ENCODE peak calls at places on chromosomes 11 and 22, in five cellular contexts. P is heart right ventricle; V is CD8-positive, alpha-beta T cell; D is IMR-90; Y is mesendoderm. E is an unnamed sample.

GRCh38 chr11:7513210-7514098 is at the start of gene PPFIBP2:
- DNase-seq in V (peak; percentile 78), D (peak; percentile 47), Y (peak; percentile 84), P (peak; percentile 88), E (peak; percentile 86)

GRCh38 chr11:47400813-47401279 is 7.5 kb upstream of the SLC39A13 start:
- DNase-seq in D (no peak), V (no peak), Y (peak; percentile 72), P (no peak), E (no peak)

GRCh38 chr11:85827768-85828639 is 17.1 kb upstream of the SYTL2 start:
- DNase-seq in V (no peak), P (no peak), Y (peak; percentile 75), D (peak; percentile 91), E (peak; percentile 62)

GRCh38 chr11:63770763-63771162 is 2.2 kb upstream of the ZFTA start:
- DNase-seq in P (no peak), Y (no peak), D (no peak), V (no peak), E (no peak)

GRCh38 chr22:27760474-27760873 is 41.1 kb downstream of the MN1 start:
- DNase-seq in V (no peak), P (no peak), D (no peak), Y (no peak), E (no peak)

GRCh38 chr11:62242021-62242420 is at the start of gene SCGB1D2:
- DNase-seq in V (no peak), D (no peak), Y (peak; percentile 78), P (peak; percentile 57), E (no peak)

GRCh38 chr22:49699928-49700498 is 127.7 kb downstream of the BRD1 start:
- DNase-seq in Y (no peak), V (no peak), P (no peak), D (no peak), E (no peak)

GRCh38 chr11:129435499-129436245 is 60.0 kb downstream of the BARX2 start:
- DNase-seq in D (no peak), V (no peak), P (no peak), Y (no peak), E (no peak)

GRCh38 chr11:101049123-101049522 is 80.5 kb downstream of the PGR start:
- DNase-seq in Y (peak; percentile 64), V (no peak), P (no peak), D (no peak), E (no peak)

GRCh38 chr11:19134004-19134403 is 17.0 kb downstream of the ZDHHC13 start:
- DNase-seq in Y (no peak), D (no peak), V (no peak), P (no peak), E (no peak)
- H3K27ac ChIP-seq in Y (no peak overlapping the region), D (no peak overlapping the region), V (no peak overlapping the region), P (no peak overlapping the region), E (no peak overlapping the region)

GRCh38 chr11:71250512-71251158 is 1.7 kb downstream of the SHANK2 start:
- DNase-seq in P (no peak), Y (no peak), D (no peak), V (no peak), E (no peak)
- H3K4me3 ChIP-seq in P (no peak overlapping the region), Y (no peak overlapping the region), D (peak overlapping the region; percentile 62), V (no peak overlapping the region), E (no peak overlapping the region)

GRCh38 chr11:111736621-111737055 is 29.6 kb downstream of the PPP2R1B start:
- DNase-seq in P (no peak), D (no peak), Y (no peak), V (no peak), E (no peak)
- H3K27ac ChIP-seq in P (peak overlapping the region; percentile 95), D (peak overlapping the region; percentile 96), Y (no peak overlapping the region), V (no peak overlapping the region), E (no peak overlapping the region)

GRCh38 chr11:124758355-124759267 is 3.5 kb downstream of the ESAM start:
- DNase-seq in V (peak; percentile 55), D (peak; percentile 44), Y (peak; percentile 93), P (peak; percentile 78), E (peak; percentile 68)
- H3K4me3 ChIP-seq in V (peak overlapping the region; percentile 16), D (peak overlapping the region; percentile 33), Y (no peak overlapping the region), P (peak overlapping the region; percentile 83), E (peak overlapping the region; percentile 8)

GRCh38 chr22:24938741-24939341 is 7.7 kb downstream of the LHFPL7 start:
- DNase-seq in Y (peak; percentile 77), P (no peak), V (no peak), D (peak; percentile 25), E (peak; percentile 28)
- H3K27ac ChIP-seq in Y (no peak overlapping the region), P (no peak overlapping the region), V (no peak overlapping the region), D (no peak overlapping the region), E (no peak overlapping the region)

DNA sequence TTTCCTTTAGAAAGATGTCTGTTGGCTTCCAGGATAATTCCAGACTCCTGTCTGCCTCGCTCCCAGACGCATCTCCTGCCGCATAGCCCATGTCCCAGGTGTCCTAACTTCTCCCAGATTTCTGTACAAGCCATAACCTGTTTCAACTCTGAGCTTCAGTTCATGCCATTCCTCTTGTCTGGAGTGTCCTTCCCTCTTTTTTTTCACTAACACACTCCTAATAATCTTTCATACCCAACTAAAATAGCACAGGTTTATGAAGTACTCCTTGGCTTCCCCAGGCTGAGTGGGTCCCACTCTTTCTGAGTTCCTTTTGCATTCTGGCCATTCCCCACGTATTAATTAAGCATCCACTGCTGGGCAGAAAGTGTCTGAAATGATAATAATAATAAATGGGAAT is 123.0 kb downstream of the LDLRAD3 start:
- DNase-seq in Y (no peak), D (no peak), P (no peak), V (no peak), E (no peak)
- H3K4me3 ChIP-seq in Y (no peak overlapping the region), D (no peak overlapping the region), P (no peak overlapping the region), V (no peak overlapping the region), E (no peak overlapping the region)

GRCh38 chr11:65920035-65920802 is 993 bp downstream of the DRAP1 start:
- DNase-seq in P (no peak), D (no peak), Y (no peak), V (no peak), E (no peak)
- H3K27ac ChIP-seq in P (peak overlapping the region; percentile 94), D (peak overlapping the region; percentile 93), Y (no peak overlapping the region), V (peak overlapping the region; percentile 66), E (peak overlapping the region; percentile 73)

GRCh38 chr11:78039919-78040671 is 17.0 kb upstream of the KCTD14 start:
- DNase-seq in V (no peak), D (peak; percentile 85), Y (no peak), P (peak; percentile 75), E (no peak)
- H3K4me3 ChIP-seq in V (no peak overlapping the region), D (no peak overlapping the region), Y (no peak overlapping the region), P (peak overlapping the region; percentile 22), E (no peak overlapping the region)

DNA sequence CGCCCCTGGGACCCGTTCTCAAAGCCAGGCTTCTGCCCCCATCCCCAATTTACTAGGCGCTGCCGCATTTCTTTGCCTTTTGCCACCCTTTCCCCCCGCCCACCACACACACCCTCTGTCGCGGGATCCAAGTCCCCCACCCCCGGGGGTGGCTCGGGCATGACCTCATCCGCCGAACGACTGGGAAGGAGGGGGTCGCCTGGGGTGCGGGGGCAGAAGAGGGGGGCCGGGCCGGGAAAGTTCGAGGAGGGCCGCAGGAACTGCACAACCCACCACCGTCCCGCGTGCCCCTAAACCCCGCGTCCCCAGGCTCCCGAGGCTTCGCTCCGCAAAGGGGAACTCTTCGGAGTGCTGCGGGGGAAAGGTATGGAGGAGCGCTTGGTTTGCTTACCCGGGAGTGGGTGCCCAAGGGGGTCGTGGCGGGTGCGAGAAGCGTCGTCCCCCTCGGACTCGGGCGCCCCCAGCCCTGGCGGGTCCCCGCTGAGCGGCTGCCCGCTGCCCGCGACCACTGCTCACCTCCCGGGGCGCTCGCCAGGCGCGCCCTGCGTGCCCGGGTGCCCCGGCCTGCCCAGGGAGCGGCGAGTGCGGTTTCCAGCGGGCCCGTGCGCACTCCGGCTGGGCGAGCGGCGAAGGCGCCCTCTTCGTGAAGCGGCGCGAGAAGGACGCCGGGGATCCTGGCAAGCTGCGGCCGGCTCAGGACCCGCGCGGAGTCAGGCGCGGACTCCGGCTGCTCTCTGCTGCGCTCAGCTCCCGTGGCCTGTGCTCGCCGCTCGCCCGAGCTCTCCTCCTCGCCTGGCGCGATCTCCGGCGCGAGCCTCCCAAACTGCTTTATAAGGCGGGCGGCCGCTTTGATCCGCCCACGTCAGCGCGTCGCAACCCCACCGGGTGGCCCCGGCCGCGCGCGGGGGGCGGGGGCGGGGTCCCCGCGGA is 3.9 kb upstream of the WNT11 start:
- DNase-seq in V (no peak), P (peak; percentile 79), D (peak; percentile 74), Y (peak; percentile 38), E (no peak)
- H3K27ac ChIP-seq in V (no peak overlapping the region), P (peak overlapping the region; percentile 77), D (no peak overlapping the region), Y (no peak overlapping the region), E (no peak overlapping the region)

DNA sequence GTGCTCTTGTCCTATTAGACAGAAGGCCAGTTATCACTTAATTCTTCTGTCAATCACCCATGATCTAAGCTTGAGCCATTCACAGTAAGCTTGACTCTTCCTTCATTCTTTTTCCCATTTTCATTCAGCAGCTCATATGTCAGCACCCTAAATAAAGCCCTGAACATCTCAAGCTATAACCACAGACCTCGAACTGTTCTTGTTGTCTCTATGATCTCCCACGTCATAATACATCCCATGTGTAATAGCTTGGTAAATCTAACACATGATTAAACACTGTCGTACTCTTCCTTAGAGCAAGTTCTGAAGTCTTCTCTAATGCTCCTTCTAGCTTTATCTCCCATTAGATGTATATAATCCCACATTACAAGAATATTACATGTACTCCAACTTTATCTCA is 14.4 kb downstream of the MUC15 start:
- DNase-seq in V (no peak), Y (no peak), D (no peak), P (no peak), E (no peak)
- H3K4me3 ChIP-seq in V (no peak overlapping the region), Y (no peak overlapping the region), D (no peak overlapping the region), P (no peak overlapping the region), E (no peak overlapping the region)

E was measured in CD8-positive, alpha-beta memory T cell.